ENCODE peak calls at places on chromosomes 1 and 21, in eight cellular contexts. F, Z, W, H, B, J, P and K are unnamed samples.

GRCh38 chr1:31064685-31065309 is 720 bp downstream of the PUM1 start:
- DNase-seq in F (peak), Z (peak), W (no peak), H (peak), B (peak), J (peak), P (no peak), K (no peak)

GRCh38 chr1:67832737-67833594 is at the start of gene GNG12:
- DNase-seq in F (peak), Z (peak), W (peak), H (peak), B (peak), J (peak), P (no peak), K (peak)

GRCh38 chr1:9842781-9843575 is 19.2 kb upstream of the CLSTN1 start:
- DNase-seq in F (no peak), Z (no peak), W (no peak), H (no peak), B (peak), J (no peak), P (no peak), K (no peak)

GRCh38 chr1:29636936-29637335 is 400.6 kb downstream of the PTPRU start:
- DNase-seq in F (no peak), Z (no peak), W (no peak), H (no peak), B (no peak), J (no peak), P (no peak), K (no peak)

GRCh38 chr1:194975913-194976312 is 1632.3 kb downstream of the KCNT2 start:
- DNase-seq in F (no peak), Z (no peak), W (no peak), H (no peak), B (no peak), J (peak), P (no peak), K (no peak)

GRCh38 chr1:177490786-177491185 is 320.0 kb downstream of the BRINP2 start:
- DNase-seq in F (no peak), Z (no peak), W (no peak), H (no peak), B (no peak), J (no peak), P (no peak), K (no peak)

GRCh38 chr1:230064283-230064682 is 2.8 kb upstream of the GALNT2 start:
- DNase-seq in F (no peak), Z (no peak), W (no peak), H (no peak), B (no peak), J (no peak), P (no peak), K (no peak)

GRCh38 chr1:224427346-224427745 is 7.3 kb downstream of the WDR26 start:
- DNase-seq in F (no peak), Z (no peak), W (no peak), H (no peak), B (no peak), J (peak), P (no peak), K (no peak)

GRCh38 chr1:16351449-16351993 is 759 bp downstream of the FBXO42 start:
- DNase-seq in F (peak), Z (no peak), W (no peak), H (no peak), B (no peak), J (peak), P (no peak), K (no peak)

DNA sequence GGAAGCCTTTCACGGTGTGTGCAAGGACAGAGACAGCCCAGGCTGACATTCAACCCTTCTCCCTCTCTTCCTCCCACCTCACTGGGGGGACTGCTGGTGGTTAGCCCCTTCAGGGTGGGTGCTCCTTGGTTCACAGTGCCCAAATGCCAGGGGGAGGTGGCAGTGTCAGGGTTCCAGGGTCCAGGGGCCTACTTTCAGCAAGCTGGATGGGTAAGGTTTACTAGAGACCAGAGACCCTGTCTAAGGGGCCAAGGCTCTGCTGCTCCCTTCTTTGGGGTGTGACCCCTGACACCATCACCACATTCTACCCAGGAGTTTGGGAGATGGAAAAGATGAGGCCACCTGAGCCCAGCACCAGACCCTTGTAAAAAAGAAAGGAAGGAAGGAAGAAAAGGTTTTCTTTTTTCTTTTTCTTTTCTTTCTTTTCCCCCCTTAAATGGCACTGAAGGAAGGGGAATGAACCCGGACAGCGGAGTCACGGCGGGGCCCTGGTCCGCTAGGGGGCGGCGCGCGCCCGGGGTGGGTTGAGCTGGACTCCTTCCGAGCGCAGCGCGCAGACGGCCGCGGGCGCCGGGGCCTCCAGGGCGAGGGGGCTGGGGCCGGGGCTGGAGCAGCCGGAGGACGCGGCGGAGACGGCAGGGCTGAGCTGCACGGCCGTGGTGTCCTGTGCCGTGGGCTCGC is 18.8 kb downstream of the KNCN start:
- DNase-seq in F (peak), Z (peak), W (peak), H (peak), B (peak), J (peak), P (peak), K (peak)
- H3K4me3 ChIP-seq in F (peak), Z (peak), W (peak), H (no peak), B (peak), J (no peak), P (no peak), K (peak)

DNA sequence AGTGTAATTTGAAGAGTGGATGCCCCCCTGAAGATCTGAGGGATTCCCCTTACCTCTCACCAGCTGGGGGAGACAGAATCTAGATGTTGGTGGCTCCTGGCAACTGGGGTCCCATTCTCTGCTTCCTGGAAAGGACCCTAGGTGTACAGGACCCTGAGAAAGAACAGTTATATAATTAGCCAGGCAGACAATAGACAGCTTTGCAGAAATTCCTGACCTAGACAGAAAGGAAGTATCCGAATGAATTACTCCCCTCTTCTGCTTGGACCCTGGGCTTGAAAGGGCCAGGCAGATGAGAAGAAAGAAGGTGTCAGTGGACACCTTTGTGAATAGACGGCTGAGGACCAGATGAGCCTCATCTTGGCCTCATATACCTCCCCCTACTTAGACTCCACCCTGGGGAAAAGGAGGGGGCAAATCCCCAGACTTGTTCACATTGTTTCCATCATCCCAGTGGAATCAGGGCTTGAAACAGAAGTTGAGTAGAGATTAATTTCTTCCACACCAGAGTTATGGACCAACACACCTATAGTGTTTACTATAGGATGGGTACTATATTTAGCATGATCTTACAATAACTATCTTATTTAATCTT is 1.8 kb upstream of the IQGAP3 start:
- DNase-seq in F (no peak), Z (no peak), W (no peak), H (no peak), B (peak), J (no peak), P (no peak), K (no peak)
- TF ChIP-seq CTCF in F (no peak), Z (no peak), W (no peak), H (no peak), B (no peak), J (no peak), P (no peak), K (no peak)

GRCh38 chr21:34889287-34889536 is 159.9 kb downstream of the RUNX1 start:
- DNase-seq in F (peak), Z (no peak), W (peak), H (peak), B (no peak), J (peak), P (no peak), K (no peak)
- H3K27ac ChIP-seq in F (peak), Z (peak), W (peak), H (peak), B (peak), J (peak), P (peak), K (no peak)

DNA sequence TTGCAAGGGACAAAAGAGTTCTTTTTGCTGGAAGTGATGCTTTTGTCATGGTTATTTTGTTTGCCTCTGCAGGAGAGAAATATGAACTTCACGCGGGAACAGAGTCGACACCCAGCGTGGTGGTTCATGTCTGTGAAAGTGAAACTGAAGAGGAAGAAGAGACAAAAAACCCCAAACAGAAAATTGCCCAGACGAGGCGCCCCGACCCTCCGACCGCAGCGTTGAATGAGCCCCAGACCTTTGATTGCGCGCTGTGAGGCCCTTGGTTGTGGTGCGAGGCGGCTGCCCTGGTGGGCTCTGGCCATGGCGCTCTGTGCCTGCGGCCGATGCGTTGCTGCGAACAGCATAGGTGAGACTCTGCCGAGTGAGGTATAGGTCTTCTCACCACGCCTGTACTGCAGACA is 20.9 kb upstream of the NCMAP start:
- DNase-seq in F (no peak), Z (no peak), W (no peak), H (peak), B (no peak), J (no peak), P (peak), K (no peak)
- H3K4me3 ChIP-seq in F (no peak), Z (no peak), W (no peak), H (peak), B (no peak), J (no peak), P (peak), K (no peak)